ENCODE peak calls at places on chromosome 22, in eight cellular contexts. Y is activated naive CD4-positive, alpha-beta T cell; B is fibroblast of lung; K is activated B cell treated with CpG ODN at 0.5 μM for 24 hours; C is Caki2; P is NCI-H1436 treated with DMSO at 0.1 percent for 48 hours; O is H7; M is AG10803. I is an unnamed sample.

GRCh38 chr22:39219071-39220050 is 25.4 kb downstream of the PDGFB start:
- DNase-seq in Y (no peak), B (no peak), K (peak), C (peak), P (no peak), O (peak), M (no peak), I (no peak)

GRCh38 chr22:24847490-24847889 is 41.5 kb downstream of the SGSM1 start:
- DNase-seq in Y (no peak), B (no peak), K (no peak), C (no peak), P (no peak), O (no peak), M (no peak), I (no peak)

GRCh38 chr22:31082606-31083376 is 1.7 kb downstream of the SMTN start:
- DNase-seq in Y (peak), B (peak), K (no peak), C (no peak), P (no peak), O (peak), M (peak), I (peak)

GRCh38 chr22:42462016-42462415 is 29.8 kb upstream of the NFAM1 start:
- DNase-seq in Y (no peak), B (no peak), K (no peak), C (no peak), P (peak), O (no peak), M (no peak), I (no peak)

GRCh38 chr22:39209756-39210155 is 35.0 kb downstream of the PDGFB start:
- DNase-seq in Y (no peak), B (no peak), K (no peak), C (no peak), P (no peak), O (no peak), M (no peak), I (no peak)

GRCh38 chr22:29306830-29307657 is 594 bp downstream of the GAS2L1 start:
- DNase-seq in Y (no peak), B (peak), K (no peak), C (peak), P (no peak), O (peak), M (peak), I (peak)

GRCh38 chr22:46830841-46831240 is 68.4 kb downstream of the TBC1D22A start:
- DNase-seq in Y (no peak), B (no peak), K (no peak), C (no peak), P (no peak), O (no peak), M (no peak), I (no peak)

GRCh38 chr22:20010307-20011122 is 6.1 kb downstream of the ARVCF start:
- DNase-seq in Y (no peak), B (no peak), K (no peak), C (no peak), P (no peak), O (no peak), M (no peak), I (no peak)

GRCh38 chr22:48452766-48453165 is 1374.9 kb downstream of the BRD1 start:
- DNase-seq in Y (no peak), B (no peak), K (no peak), C (no peak), P (no peak), O (no peak), M (no peak), I (no peak)

GRCh38 chr22:35622132-35622913 is 5.2 kb upstream of the MB start:
- DNase-seq in Y (no peak), B (no peak), K (no peak), C (no peak), P (no peak), O (peak), M (no peak), I (no peak)

GRCh38 chr22:44246615-44247326 is 66.0 kb downstream of the SHISAL1 start:
- DNase-seq in Y (no peak), B (no peak), K (no peak), C (no peak), P (no peak), O (no peak), M (no peak), I (no peak)

GRCh38 chr22:49307071-49307830 is 520.4 kb downstream of the BRD1 start:
- DNase-seq in Y (no peak), B (no peak), K (peak), C (no peak), P (no peak), O (peak), M (no peak), I (no peak)

GRCh38 chr22:50722716-50723428 is 15.1 kb upstream of the ACR start:
- DNase-seq in Y (no peak), B (no peak), K (no peak), C (no peak), P (no peak), O (no peak), M (no peak), I (no peak)

GRCh38 chr22:31646186-31647019 is 15.6 kb downstream of the PISD start:
- DNase-seq in Y (no peak), B (peak), K (no peak), C (peak), P (no peak), O (peak), M (peak), I (peak)

GRCh38 chr22:40189979-40190378 is 12.3 kb downstream of the TNRC6B start:
- DNase-seq in Y (no peak), B (no peak), K (no peak), C (no peak), P (no peak), O (no peak), M (no peak), I (no peak)

GRCh38 chr22:22812031-22812905 is 75.3 kb upstream of the IGLL5 start:
- DNase-seq in Y (no peak), B (no peak), K (no peak), C (no peak), P (no peak), O (no peak), M (no peak), I (no peak)

GRCh38 chr22:38415561-38416321 is 39.3 kb downstream of the KCNJ4 start:
- DNase-seq in Y (no peak), B (no peak), K (no peak), C (no peak), P (no peak), O (peak), M (no peak), I (no peak)

GRCh38 chr22:27990451-27990840 is 71.4 kb upstream of the PITPNB start:
- DNase-seq in Y (no peak), B (no peak), K (no peak), C (no peak), P (no peak), O (no peak), M (no peak), I (no peak)

GRCh38 chr22:47054231-47055072 is 292.0 kb downstream of the TBC1D22A start:
- DNase-seq in Y (no peak), B (no peak), K (no peak), C (no peak), P (no peak), O (no peak), M (no peak), I (no peak)

GRCh38 chr22:39488563-39489083 is 13.5 kb upstream of the MIEF1 start:
- DNase-seq in Y (no peak), B (no peak), K (no peak), C (no peak), P (no peak), O (peak), M (no peak), I (no peak)

GRCh38 chr22:37501610-37502341 is 15.6 kb upstream of the MFNG start:
- DNase-seq in Y (no peak), B (peak), K (no peak), C (peak), P (no peak), O (no peak), M (peak), I (peak)

GRCh38 chr22:29840498-29840897 is 2.4 kb upstream of the ASCC2 start:
- DNase-seq in Y (no peak), B (no peak), K (no peak), C (no peak), P (no peak), O (no peak), M (peak), I (no peak)

GRCh38 chr22:35319244-35319985 is 19.7 kb downstream of the TOM1 start:
- DNase-seq in Y (no peak), B (no peak), K (no peak), C (no peak), P (no peak), O (peak), M (no peak), I (no peak)

GRCh38 chr22:37021710-37022482 is 2.4 kb downstream of the MPST start:
- DNase-seq in Y (peak), B (peak), K (no peak), C (no peak), P (no peak), O (peak), M (peak), I (peak)

GRCh38 chr22:35756722-35757121 is 39.0 kb downstream of the APOL5 start:
- DNase-seq in Y (no peak), B (no peak), K (no peak), C (no peak), P (no peak), O (no peak), M (no peak), I (no peak)

GRCh38 chr22:20465759-20466077 is 28.1 kb upstream of the SCARF2 start:
- DNase-seq in Y (no peak), B (no peak), K (no peak), C (no peak), P (no peak), O (no peak), M (no peak), I (no peak)

GRCh38 chr22:23269441-23270211 is 89.3 kb downstream of the BCR start:
- DNase-seq in Y (no peak), B (no peak), K (peak), C (no peak), P (no peak), O (peak), M (no peak), I (no peak)

GRCh38 chr22:41028841-41029240 is 63.6 kb upstream of the EP300 start:
- DNase-seq in Y (no peak), B (peak), K (no peak), C (peak), P (no peak), O (no peak), M (peak), I (no peak)

GRCh38 chr22:47213571-47214230 is 451.3 kb downstream of the TBC1D22A start:
- DNase-seq in Y (peak), B (peak), K (peak), C (no peak), P (no peak), O (peak), M (peak), I (no peak)

GRCh38 chr22:20013382-20013871 is 3.2 kb downstream of the ARVCF start:
- DNase-seq in Y (no peak), B (peak), K (peak), C (no peak), P (no peak), O (peak), M (peak), I (peak)

GRCh38 chr22:42997577-42997976 is 17.4 kb downstream of the PACSIN2 start:
- DNase-seq in Y (no peak), B (no peak), K (no peak), C (peak), P (no peak), O (no peak), M (no peak), I (no peak)

GRCh38 chr22:40036126-40036525 is 41.4 kb downstream of the FAM83F start:
- DNase-seq in Y (no peak), B (no peak), K (no peak), C (no peak), P (no peak), O (no peak), M (no peak), I (no peak)

GRCh38 chr22:35301370-35301874 is 1.7 kb downstream of the TOM1 start:
- DNase-seq in Y (no peak), B (peak), K (no peak), C (peak), P (no peak), O (no peak), M (peak), I (no peak)

GRCh38 chr22:43441216-43441615 is 29.4 kb downstream of the MPPED1 start:
- DNase-seq in Y (no peak), B (no peak), K (no peak), C (no peak), P (no peak), O (peak), M (no peak), I (no peak)

GRCh38 chr22:40797427-40797826 is 21.7 kb downstream of the SLC25A17 start:
- DNase-seq in Y (no peak), B (peak), K (no peak), C (no peak), P (no peak), O (no peak), M (no peak), I (no peak)

GRCh38 chr22:28410050-28410816 is 269.4 kb downstream of the TTC28 start:
- DNase-seq in Y (no peak), B (peak), K (no peak), C (no peak), P (no peak), O (peak), M (peak), I (peak)

I was measured in endothelial cell of umbilical vein.